ENCODE peak calls at places on chromosomes 4 and X, in seven cellular contexts. F is GM23248, W is heart left ventricle, C is left lung, S is heart right ventricle, Q is gastrocnemius medialis, M is mucosa of descending colon. D is an unnamed sample.

GRCh38 chr4:8641931-8642650 is 49.5 kb downstream of the CPZ start:
- DNase-seq in S (no peak), Q (no peak), M (peak; percentile 20), C (peak; percentile 58), W (no peak), F (no peak), D (no peak)

GRCh38 chrX:11758400-11759171 is 549 bp downstream of the MSL3 start:
- DNase-seq in C (peak; percentile 96), S (peak; percentile 89), Q (peak; percentile 78), M (peak; percentile 94), F (peak; percentile 89), W (peak; percentile 85), D (peak; percentile 81)

GRCh38 chrX:11665144-11666040 is at the start of gene ARHGAP6:
- DNase-seq in W (peak; percentile 28), C (peak; percentile 49), S (peak; percentile 62), M (peak; percentile 52), Q (peak; percentile 64), F (peak; percentile 57), D (peak; percentile 62)

GRCh38 chr4:133483600-133484246 is 334.6 kb downstream of the PCDH10 start:
- DNase-seq in M (no peak), F (peak; percentile 8), C (no peak), S (no peak), Q (no peak), W (no peak), D (no peak)

GRCh38 chr4:28167411-28167810 is 1306.8 kb downstream of the STIM2 start:
- DNase-seq in F (no peak), S (no peak), Q (no peak), C (no peak), W (no peak), M (no peak), D (no peak)

GRCh38 chr4:55251352-55251751 is 94.7 kb upstream of the SRD5A3 start:
- DNase-seq in C (no peak), M (no peak), Q (no peak), W (no peak), S (no peak), F (peak; percentile 11), D (no peak)

GRCh38 chr4:70559216-70559830 is 32.7 kb upstream of the AMBN start:
- DNase-seq in M (no peak), F (peak; percentile 60), Q (peak; percentile 16), S (no peak), W (peak; percentile 10), C (no peak), D (peak; percentile 27)

GRCh38 chr4:73434311-73434710 is 1.7 kb upstream of the AFP start:
- DNase-seq in C (no peak), S (no peak), F (peak; percentile 47), M (no peak), Q (no peak), W (no peak), D (no peak)

GRCh38 chr4:106587558-106587957 is 219.0 kb upstream of the GIMD1 start:
- DNase-seq in F (peak; percentile 86), C (no peak), S (no peak), M (no peak), Q (no peak), W (no peak), D (peak; percentile 20)

GRCh38 chr4:55336138-55337034 is 9.7 kb upstream of the SRD5A3 start:
- DNase-seq in W (no peak), S (no peak), Q (no peak), C (no peak), F (no peak), M (no peak), D (no peak)

GRCh38 chr4:101239685-101240084 is 107.6 kb downstream of the PPP3CA start:
- DNase-seq in F (peak; percentile 35), Q (no peak), C (no peak), W (no peak), S (no peak), M (no peak), D (no peak)

GRCh38 chr4:126458993-126459392 is 1144.2 kb downstream of the FAT4 start:
- DNase-seq in W (no peak), F (peak; percentile 37), M (no peak), Q (no peak), S (no peak), C (no peak), D (no peak)

GRCh38 chrX:44914532-44915198 is 41.7 kb downstream of the KDM6A start:
- DNase-seq in W (no peak), F (peak; percentile 40), Q (no peak), S (no peak), M (no peak), C (no peak), D (no peak)

GRCh38 chr4:1309261-1310010 is 19.7 kb downstream of the MAEA start:
- DNase-seq in Q (peak; percentile 78), S (peak; percentile 86), M (peak; percentile 85), F (peak; percentile 92), C (peak; percentile 92), W (peak; percentile 90), D (no peak)

GRCh38 chr4:85798011-85798770 is 323.2 kb downstream of the ARHGAP24 start:
- DNase-seq in F (peak; percentile 61), S (no peak), M (no peak), W (no peak), Q (no peak), C (no peak), D (no peak)

GRCh38 chr4:113057891-113058290 is 8.4 kb downstream of the ANK2 start:
- DNase-seq in C (no peak), F (peak; percentile 51), W (no peak), S (no peak), M (no peak), Q (no peak), D (no peak)

GRCh38 chrX:9482408-9482807 is 17.6 kb downstream of the TBL1X start:
- DNase-seq in C (no peak), M (no peak), Q (no peak), F (no peak), W (no peak), S (no peak), D (no peak)

GRCh38 chr4:184267673-184268573 is 50.2 kb upstream of the ENPP6 start:
- DNase-seq in W (peak; percentile 50), Q (peak; percentile 20), M (peak; percentile 65), C (peak; percentile 82), S (no peak), F (peak; percentile 94), D (peak; percentile 60)

GRCh38 chr4:38728651-38729141 is 54.1 kb downstream of the TLR10 start:
- DNase-seq in C (peak; percentile 79), W (no peak), Q (no peak), M (peak; percentile 89), F (no peak), S (no peak), D (no peak)

GRCh38 chr4:89539797-89540711 is 232.5 kb upstream of the GPRIN3 start:
- DNase-seq in C (no peak), Q (no peak), F (peak; percentile 18), M (no peak), S (no peak), W (no peak), D (no peak)

GRCh38 chrX:18983711-18984380 is at the start of gene PHKA2:
- DNase-seq in C (peak; percentile 91), W (peak; percentile 54), F (peak; percentile 70), Q (peak; percentile 31), S (peak; percentile 66), M (peak; percentile 66), D (no peak)

DNA sequence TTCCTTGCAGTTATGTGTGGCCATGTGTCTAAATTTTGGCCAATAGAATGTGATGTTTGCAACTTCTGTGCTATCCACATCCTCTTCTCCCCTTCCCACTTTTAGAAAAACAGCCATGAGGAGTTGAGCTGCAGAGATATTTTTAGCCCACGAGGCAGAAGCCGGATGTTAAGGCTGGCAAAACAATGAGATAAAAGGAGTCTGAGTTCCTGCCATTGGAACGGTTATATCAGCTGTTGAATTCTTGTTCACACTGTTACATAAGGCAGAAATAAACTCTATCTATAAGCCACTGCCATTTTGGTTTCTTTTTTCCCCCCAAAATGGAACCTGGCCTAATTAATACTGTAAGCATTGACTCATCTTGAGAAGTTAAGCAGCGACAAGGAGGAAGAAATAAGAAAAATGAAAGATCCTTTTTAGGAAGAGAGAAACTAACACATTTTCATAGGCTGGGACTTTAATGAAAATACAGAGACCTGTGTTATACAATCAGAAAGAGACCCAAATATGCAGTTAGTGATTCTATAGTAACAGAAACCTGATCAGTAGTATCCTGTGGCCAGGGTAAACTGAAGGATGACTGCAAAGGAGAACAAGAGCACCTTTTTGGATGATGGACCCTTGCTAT is 200.5 kb downstream of the INPP4B start:
- DNase-seq in Q (no peak), C (no peak), M (no peak), F (no peak), W (peak; percentile 19), S (no peak), D (no peak)
- H3K4me3 ChIP-seq in Q (no peak overlapping the region), C (no peak overlapping the region), M (no peak overlapping the region), F (no peak overlapping the region), W (no peak overlapping the region), S (no peak overlapping the region), D (no peak overlapping the region)

GRCh38 chrX:66677430-66677829 is 38.6 kb upstream of the EDA2R start:
- DNase-seq in M (no peak), C (no peak), Q (no peak), S (no peak), F (peak; percentile 27), W (no peak), D (no peak)
- H3K9me3 ChIP-seq in M (no peaks in the 10 kb centered on the region), C (no peaks in the 10 kb centered on the region), Q (no peaks in the 10 kb centered on the region), S (no peaks in the 10 kb centered on the region), F (no peaks in the 10 kb centered on the region), W (no peaks in the 10 kb centered on the region), D (no peaks in the 10 kb centered on the region)

GRCh38 chr4:164800786-164801185 is 46.9 kb downstream of the SMIM31 start:
- DNase-seq in M (no peak), W (no peak), S (no peak), Q (no peak), C (no peak), F (no peak), D (no peak)

GRCh38 chr4:164803702-164804101 is 49.8 kb downstream of the SMIM31 start:
- DNase-seq in M (no peak), S (no peak), F (no peak), Q (no peak), C (no peak), W (no peak), D (peak; percentile 91)

GRCh38 chr4:164802301-164802700 is 48.4 kb downstream of the SMIM31 start:
- DNase-seq in Q (no peak), F (no peak), S (no peak), M (no peak), C (no peak), W (no peak), D (peak; percentile 31)

DNA sequence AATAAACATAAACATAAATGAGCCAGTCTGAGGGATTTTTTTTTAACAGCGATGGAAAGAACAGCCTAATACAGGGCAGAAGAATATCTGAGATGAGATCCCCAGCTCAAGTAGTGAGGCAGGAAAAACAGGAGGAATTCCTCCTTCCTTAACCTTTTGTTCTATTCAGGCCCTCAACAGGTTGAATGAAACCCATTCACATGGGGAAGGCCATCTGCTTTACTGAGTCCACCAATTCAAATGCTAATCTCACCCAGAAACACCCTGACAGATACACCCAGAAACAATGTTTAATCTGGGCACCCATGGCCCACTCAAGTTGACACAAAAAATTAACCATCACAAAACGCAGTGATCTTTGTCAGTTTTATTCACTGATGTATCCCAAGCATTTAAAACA is 45.5 kb downstream of the SMIM31 start:
- DNase-seq in F (no peak), W (no peak), C (no peak), M (no peak), S (no peak), Q (no peak), D (no peak)
- H3K4me3 ChIP-seq in F (no peak overlapping the region), W (no peak overlapping the region), C (no peak overlapping the region), M (no peak overlapping the region), S (no peak overlapping the region), Q (no peak overlapping the region), D (no peak overlapping the region)

DNA sequence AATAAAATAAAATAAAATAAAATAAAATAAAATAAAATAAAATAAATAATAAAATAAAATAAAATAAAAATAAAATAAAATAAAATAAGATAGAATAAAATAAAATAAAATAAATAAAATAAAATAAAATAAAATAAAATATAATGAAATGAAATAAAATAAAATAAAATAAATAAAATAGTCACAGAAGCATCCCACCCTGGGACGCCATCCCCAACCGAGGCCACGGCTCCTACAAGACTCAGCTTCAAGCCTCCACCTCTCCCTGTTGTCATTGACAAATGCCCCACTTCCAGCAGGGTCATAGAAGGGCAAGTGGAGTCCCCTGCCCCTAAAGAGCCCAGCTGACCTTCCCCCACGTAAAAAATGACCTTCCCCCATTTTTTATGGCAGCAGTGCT is 30.2 kb downstream of the CRLF2 start:
- DNase-seq in W (no peak), F (no peak), S (no peak), M (no peak), Q (no peak), C (no peak), D (no peak)
- H3K9me3 ChIP-seq in W (no peaks in the 10 kb centered on the region), F (no peaks in the 10 kb centered on the region), S (no peaks in the 10 kb centered on the region), M (no peaks in the 10 kb centered on the region), Q (no peaks in the 10 kb centered on the region), C (no peaks in the 10 kb centered on the region), D (no peaks in the 10 kb centered on the region)

D was measured in MG63.